ENCODE peak calls at places on chromosomes 2 and 18, in eight cellular contexts. One of them, this sample, is unnamed.

GRCh38 chr2:236769981-236770671 is 200.5 kb downstream of the ACKR3 start:
- DNase-seq in ovary: no peak
- DNase-seq in fibroblast of lung: peak
- DNase-seq in bronchial epithelial cell: peak
- DNase-seq in stomach: no peak
- DNase-seq in MCF 10A: peak
- DNase-seq in glutamatergic neuron: no peak
- DNase-seq in uterus: no peak
- DNase-seq in this sample: no peak

GRCh38 chr2:103293266-103293583 is 531.4 kb downstream of the TMEM182 start:
- DNase-seq in MCF 10A: no peak
- DNase-seq in bronchial epithelial cell: no peak
- DNase-seq in uterus: no peak
- DNase-seq in stomach: no peak
- DNase-seq in ovary: no peak
- DNase-seq in glutamatergic neuron: no peak
- DNase-seq in fibroblast of lung: no peak
- DNase-seq in this sample: no peak

GRCh38 chr2:62287895-62288589 is 92.1 kb downstream of the B3GNT2 start:
- DNase-seq in bronchial epithelial cell: peak
- DNase-seq in stomach: peak
- DNase-seq in ovary: peak
- DNase-seq in MCF 10A: peak
- DNase-seq in fibroblast of lung: peak
- DNase-seq in uterus: peak
- DNase-seq in glutamatergic neuron: no peak
- DNase-seq in this sample: no peak

GRCh38 chr2:18455256-18455862 is 105.1 kb downstream of the RDH14 start:
- DNase-seq in ovary: no peak
- DNase-seq in bronchial epithelial cell: peak
- DNase-seq in fibroblast of lung: peak
- DNase-seq in stomach: no peak
- DNase-seq in glutamatergic neuron: peak
- DNase-seq in MCF 10A: peak
- DNase-seq in uterus: no peak
- DNase-seq in this sample: no peak

GRCh38 chr2:215431778-215432758 is 3.8 kb downstream of the FN1 start:
- DNase-seq in glutamatergic neuron: no peak
- DNase-seq in uterus: no peak
- DNase-seq in stomach: no peak
- DNase-seq in ovary: no peak
- DNase-seq in fibroblast of lung: peak
- DNase-seq in MCF 10A: no peak
- DNase-seq in bronchial epithelial cell: no peak
- DNase-seq in this sample: no peak

GRCh38 chr18:32308493-32309120 is 118.8 kb downstream of the MEP1B start:
- DNase-seq in glutamatergic neuron: no peak
- DNase-seq in bronchial epithelial cell: peak
- DNase-seq in uterus: peak
- DNase-seq in ovary: peak
- DNase-seq in MCF 10A: peak
- DNase-seq in stomach: no peak
- DNase-seq in fibroblast of lung: peak
- DNase-seq in this sample: no peak

GRCh38 chr2:178844269-178844668 is 37.0 kb upstream of the TTN start:
- DNase-seq in bronchial epithelial cell: no peak
- DNase-seq in MCF 10A: no peak
- DNase-seq in glutamatergic neuron: no peak
- DNase-seq in stomach: no peak
- DNase-seq in uterus: no peak
- DNase-seq in ovary: no peak
- DNase-seq in fibroblast of lung: peak
- DNase-seq in this sample: no peak

GRCh38 chr2:100274076-100274475 is 48.2 kb downstream of the LONRF2 start:
- DNase-seq in glutamatergic neuron: no peak
- DNase-seq in bronchial epithelial cell: no peak
- DNase-seq in fibroblast of lung: no peak
- DNase-seq in uterus: no peak
- DNase-seq in MCF 10A: no peak
- DNase-seq in ovary: no peak
- DNase-seq in stomach: no peak
- DNase-seq in this sample: peak

GRCh38 chr18:62790836-62791772 is 75.8 kb downstream of the PHLPP1 start:
- DNase-seq in bronchial epithelial cell: no peak
- DNase-seq in fibroblast of lung: peak
- DNase-seq in uterus: no peak
- DNase-seq in glutamatergic neuron: no peak
- DNase-seq in ovary: no peak
- DNase-seq in MCF 10A: no peak
- DNase-seq in stomach: no peak
- DNase-seq in this sample: no peak

GRCh38 chr2:164606557-164606956 is 14.7 kb downstream of the GRB14 start:
- DNase-seq in uterus: no peak
- DNase-seq in stomach: no peak
- DNase-seq in ovary: no peak
- DNase-seq in MCF 10A: no peak
- DNase-seq in fibroblast of lung: no peak
- DNase-seq in bronchial epithelial cell: no peak
- DNase-seq in glutamatergic neuron: no peak
- DNase-seq in this sample: no peak

GRCh38 chr2:23595601-23596251 is 210.7 kb downstream of the KLHL29 start:
- DNase-seq in MCF 10A: no peak
- DNase-seq in bronchial epithelial cell: no peak
- DNase-seq in uterus: peak
- DNase-seq in glutamatergic neuron: no peak
- DNase-seq in stomach: no peak
- DNase-seq in fibroblast of lung: no peak
- DNase-seq in ovary: no peak
- DNase-seq in this sample: no peak

GRCh38 chr2:216133392-216133791 is 24.2 kb downstream of the XRCC5 start:
- DNase-seq in glutamatergic neuron: no peak
- DNase-seq in ovary: no peak
- DNase-seq in stomach: no peak
- DNase-seq in bronchial epithelial cell: no peak
- DNase-seq in MCF 10A: no peak
- DNase-seq in uterus: no peak
- DNase-seq in fibroblast of lung: peak
- DNase-seq in this sample: no peak

GRCh38 chr2:65877331-65877791 is 445.0 kb upstream of the SPRED2 start:
- DNase-seq in bronchial epithelial cell: no peak
- DNase-seq in uterus: no peak
- DNase-seq in stomach: no peak
- DNase-seq in glutamatergic neuron: no peak
- DNase-seq in fibroblast of lung: no peak
- DNase-seq in ovary: no peak
- DNase-seq in MCF 10A: no peak
- DNase-seq in this sample: no peak

GRCh38 chr2:218605438-218605837 is 2.3 kb upstream of the PLCD4 start:
- DNase-seq in ovary: no peak
- DNase-seq in bronchial epithelial cell: no peak
- DNase-seq in MCF 10A: peak
- DNase-seq in glutamatergic neuron: no peak
- DNase-seq in stomach: no peak
- DNase-seq in fibroblast of lung: peak
- DNase-seq in uterus: no peak
- DNase-seq in this sample: no peak

DNA sequence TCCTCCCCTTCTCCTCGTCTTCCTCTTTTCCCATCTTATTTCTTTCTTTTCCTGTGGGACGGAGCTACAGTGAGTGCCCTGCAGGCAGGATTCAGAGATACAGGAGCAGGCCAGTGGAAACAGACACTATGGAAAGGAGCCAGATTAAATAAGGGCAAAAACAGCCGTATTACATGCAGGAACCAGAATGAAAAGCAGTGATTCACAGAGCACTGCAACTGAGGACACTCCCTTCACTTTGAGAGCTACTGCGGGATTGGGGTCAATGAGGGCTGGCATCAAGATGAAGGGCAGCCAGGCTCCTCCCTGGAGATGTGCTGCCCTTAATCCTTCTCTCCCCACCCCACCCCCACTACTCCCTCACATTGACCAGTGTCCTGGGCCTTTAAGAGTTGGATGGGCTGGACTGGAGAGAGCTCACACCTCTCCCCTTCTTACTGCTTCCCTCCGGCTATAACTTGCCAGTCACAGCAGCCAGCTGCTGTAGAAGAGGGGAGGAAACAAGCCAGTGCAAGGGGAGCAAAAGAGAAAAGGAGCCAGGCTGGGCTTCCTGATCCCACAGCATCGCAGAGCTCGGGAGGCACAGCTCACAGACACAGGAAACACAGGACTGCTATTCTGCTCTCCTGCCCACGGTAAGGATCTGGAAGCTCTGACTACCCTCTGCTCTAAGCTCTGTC is at the start of gene PLCD4:
- DNase-seq in uterus: no peak
- DNase-seq in MCF 10A: peak
- DNase-seq in ovary: no peak
- DNase-seq in bronchial epithelial cell: peak
- DNase-seq in glutamatergic neuron: no peak
- DNase-seq in fibroblast of lung: peak
- DNase-seq in stomach: no peak
- DNase-seq in this sample: no peak
- TF ChIP-seq CTCF in uterus: no peak
- TF ChIP-seq CTCF in MCF 10A: no peak
- TF ChIP-seq CTCF in ovary: no peak
- TF ChIP-seq CTCF in bronchial epithelial cell: no peak
- TF ChIP-seq CTCF in glutamatergic neuron: no peak
- TF ChIP-seq CTCF in fibroblast of lung: peak
- TF ChIP-seq CTCF in stomach: no peak
- TF ChIP-seq CTCF in this sample: no peak

DNA sequence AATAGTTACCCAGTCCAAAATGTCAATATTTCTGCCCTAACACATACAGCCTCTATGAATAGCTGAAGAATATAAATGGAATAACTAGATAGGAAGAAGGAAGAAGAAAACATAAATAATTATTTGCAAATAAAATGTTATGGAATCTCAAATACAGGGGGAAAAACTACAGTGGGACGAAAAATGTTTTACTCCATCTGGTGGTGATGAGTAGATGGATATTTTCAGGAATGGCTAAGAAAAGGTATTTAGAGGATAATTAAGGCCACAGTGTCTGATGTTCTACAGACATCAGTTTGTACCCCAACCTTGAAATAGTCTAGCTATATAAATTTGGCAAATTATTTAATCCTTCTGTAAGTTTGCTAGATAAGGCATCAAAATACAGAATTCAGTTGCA is 178.1 kb upstream of the FSHR start:
- DNase-seq in bronchial epithelial cell: no peak
- DNase-seq in ovary: no peak
- DNase-seq in stomach: no peak
- DNase-seq in uterus: no peak
- DNase-seq in glutamatergic neuron: no peak
- DNase-seq in fibroblast of lung: no peak
- DNase-seq in MCF 10A: no peak
- DNase-seq in this sample: no peak
- TF ChIP-seq CTCF in bronchial epithelial cell: no peak
- TF ChIP-seq CTCF in ovary: no peak
- TF ChIP-seq CTCF in stomach: no peak
- TF ChIP-seq CTCF in uterus: no peak
- TF ChIP-seq CTCF in glutamatergic neuron: no peak
- TF ChIP-seq CTCF in fibroblast of lung: no peak
- TF ChIP-seq CTCF in MCF 10A: no peak
- TF ChIP-seq CTCF in this sample: no peak

GRCh38 chr2:28377984-28378678 is 14.5 kb upstream of the FOSL2 start:
- DNase-seq in ovary: no peak
- DNase-seq in stomach: peak
- DNase-seq in bronchial epithelial cell: peak
- DNase-seq in fibroblast of lung: no peak
- DNase-seq in glutamatergic neuron: no peak
- DNase-seq in uterus: no peak
- DNase-seq in MCF 10A: peak
- DNase-seq in this sample: no peak

GRCh38 chr2:28380185-28380584 is 12.5 kb upstream of the FOSL2 start:
- DNase-seq in fibroblast of lung: no peak
- DNase-seq in bronchial epithelial cell: no peak
- DNase-seq in uterus: no peak
- DNase-seq in ovary: no peak
- DNase-seq in MCF 10A: no peak
- DNase-seq in stomach: no peak
- DNase-seq in glutamatergic neuron: no peak
- DNase-seq in this sample: no peak

GRCh38 chr2:28382755-28383154 is 9.9 kb upstream of the FOSL2 start:
- DNase-seq in ovary: no peak
- DNase-seq in fibroblast of lung: no peak
- DNase-seq in bronchial epithelial cell: no peak
- DNase-seq in stomach: peak
- DNase-seq in glutamatergic neuron: no peak
- DNase-seq in MCF 10A: no peak
- DNase-seq in uterus: no peak
- DNase-seq in this sample: no peak

GRCh38 chr2:28378679-28379392 is 13.8 kb upstream of the FOSL2 start:
- DNase-seq in stomach: no peak
- DNase-seq in bronchial epithelial cell: no peak
- DNase-seq in ovary: no peak
- DNase-seq in uterus: no peak
- DNase-seq in glutamatergic neuron: no peak
- DNase-seq in MCF 10A: no peak
- DNase-seq in fibroblast of lung: no peak
- DNase-seq in this sample: no peak

GRCh38 chr2:28381225-28382180 is 11.2 kb upstream of the FOSL2 start:
- DNase-seq in MCF 10A: no peak
- DNase-seq in ovary: no peak
- DNase-seq in uterus: no peak
- DNase-seq in fibroblast of lung: no peak
- DNase-seq in glutamatergic neuron: no peak
- DNase-seq in bronchial epithelial cell: no peak
- DNase-seq in stomach: peak
- DNase-seq in this sample: no peak
- TF ChIP-seq CTCF in MCF 10A: no peak
- TF ChIP-seq CTCF in ovary: no peak
- TF ChIP-seq CTCF in uterus: no peak
- TF ChIP-seq CTCF in fibroblast of lung: no peak
- TF ChIP-seq CTCF in glutamatergic neuron: no peak
- TF ChIP-seq CTCF in bronchial epithelial cell: no peak
- TF ChIP-seq CTCF in stomach: no peak
- TF ChIP-seq CTCF in this sample: no peak

DNA sequence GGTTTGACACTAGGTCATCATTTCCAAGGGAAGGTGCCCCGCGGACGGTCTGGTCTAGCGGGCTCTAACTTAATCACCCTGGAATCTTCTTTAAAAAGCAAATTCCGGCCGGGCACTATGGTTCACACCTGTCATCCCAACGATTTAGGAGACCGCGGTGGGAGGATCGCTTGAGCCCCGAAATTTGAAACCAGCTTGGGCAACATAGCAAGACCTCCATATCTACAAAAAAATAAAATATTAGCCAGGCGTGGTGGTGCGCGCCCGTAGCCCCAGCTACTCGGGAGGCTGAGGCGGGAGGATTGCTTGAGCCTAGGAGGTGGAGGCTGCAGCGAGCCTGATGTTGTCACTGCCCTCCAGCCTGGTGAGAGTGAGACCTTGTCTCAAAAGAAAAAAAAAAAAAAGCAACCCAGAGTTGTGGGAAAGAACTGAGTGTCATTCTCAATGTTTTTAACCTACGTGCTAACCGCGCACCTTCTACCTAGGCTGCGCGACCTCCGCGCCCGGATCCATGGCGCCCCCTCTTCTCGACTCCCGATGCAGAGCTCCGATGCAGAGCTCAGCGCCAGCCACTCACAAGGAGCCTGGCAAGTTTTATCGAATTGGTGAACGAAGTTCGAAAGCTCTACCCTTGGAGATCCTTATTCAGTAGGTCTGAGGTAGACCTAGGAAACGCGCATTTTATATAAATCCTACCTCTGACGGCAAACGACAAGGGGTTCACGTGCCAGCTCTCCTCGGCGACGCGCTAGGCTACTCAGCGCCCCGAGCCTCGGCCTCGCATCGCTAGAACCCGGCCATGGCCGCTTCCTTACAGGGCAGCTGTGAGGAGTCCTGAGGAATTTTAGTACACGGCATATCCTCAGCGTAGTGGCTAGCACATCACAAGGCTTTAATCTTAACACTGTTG is 877 bp upstream of the TWSG1 start:
- DNase-seq in glutamatergic neuron: peak
- DNase-seq in stomach: no peak
- DNase-seq in bronchial epithelial cell: peak
- DNase-seq in ovary: peak
- DNase-seq in fibroblast of lung: no peak
- DNase-seq in uterus: peak
- DNase-seq in MCF 10A: no peak
- DNase-seq in this sample: no peak
- TF ChIP-seq CTCF in glutamatergic neuron: no peak
- TF ChIP-seq CTCF in stomach: no peak
- TF ChIP-seq CTCF in bronchial epithelial cell: no peak
- TF ChIP-seq CTCF in ovary: no peak
- TF ChIP-seq CTCF in fibroblast of lung: no peak
- TF ChIP-seq CTCF in uterus: no peak
- TF ChIP-seq CTCF in MCF 10A: no peak
- TF ChIP-seq CTCF in this sample: no peak